ENCODE peak calls at places on chromosomes 13 and 19, in ten cellular contexts. R is activated T-cell treated with anti-CD3 and anti-CD28 coated beads, Interleukin-2, amount 50 U/mL, for 72 hours; T is fibroblast of lung; S is left ventricle myocardium inferior; A is osteocyte; Z is RWPE1; K is caudate nucleus; V is stimulated activated CD4-positive, alpha-beta T cell treated with anti-CD3 and anti-CD28 coated beads, TNF-alpha, amount 100 ng/mL, for 24 hours; M is stromal cell of bone marrow; F is A549. U is an unnamed sample.

GRCh38 chr19:19502281-19502680 is 13.1 kb downstream of the TSSK6 start:
- DNase-seq in V (no peak), A (no peak), Z (no peak), K (no peak), T (no peak), S (no peak), R (no peak), F (no peak), M (no peak), U (no peak)

GRCh38 chr19:13619203-13619632 is 112.9 kb upstream of the CACNA1A start:
- DNase-seq in K (no peak), Z (no peak), V (no peak), R (no peak), A (no peak), S (no peak), M (no peak), F (no peak), T (no peak), U (no peak)

GRCh38 chr13:99484405-99484981 is 16.8 kb upstream of the TM9SF2 start:
- DNase-seq in F (no peak), V (no peak), Z (no peak), T (peak), K (no peak), M (no peak), A (no peak), R (no peak), S (no peak), U (peak)

GRCh38 chr19:2503521-2504109 is 27.7 kb downstream of the GADD45B start:
- DNase-seq in R (peak), S (no peak), V (peak), Z (peak), F (no peak), K (no peak), T (peak), M (peak), A (no peak), U (no peak)

GRCh38 chr19:16470541-16470910 is 1.2 kb downstream of the EPS15L1 start:
- DNase-seq in S (no peak), K (no peak), A (no peak), V (no peak), Z (no peak), M (no peak), T (no peak), F (no peak), R (no peak), U (no peak)

GRCh38 chr19:13207237-13208130 is 57.3 kb downstream of the IER2 start:
- DNase-seq in F (no peak), K (no peak), T (no peak), A (no peak), M (no peak), R (no peak), V (no peak), Z (peak), S (peak), U (peak)

GRCh38 chr13:26698392-26699196 is 62.0 kb downstream of the GPR12 start:
- DNase-seq in T (peak), R (peak), F (peak), M (peak), A (peak), S (peak), K (no peak), V (peak), Z (peak), U (peak)

GRCh38 chr19:7293795-7294570 is at the start of gene INSR:
- DNase-seq in T (peak), V (peak), A (peak), Z (peak), S (peak), R (peak), F (peak), K (peak), M (peak), U (peak)

GRCh38 chr19:45934551-45935230 is 20.1 kb upstream of the NANOS2 start:
- DNase-seq in Z (no peak), T (no peak), M (no peak), A (no peak), V (no peak), K (no peak), F (no peak), S (no peak), R (no peak), U (no peak)

GRCh38 chr19:55406869-55407624 is 541 bp downstream of the UBE2S start:
- DNase-seq in R (no peak), V (no peak), K (no peak), F (no peak), A (no peak), M (no peak), S (peak), T (peak), Z (peak), U (no peak)

GRCh38 chr13:73138276-73138950 is 79.6 kb downstream of the KLF5 start:
- DNase-seq in T (peak), A (no peak), K (no peak), F (peak), V (no peak), M (peak), S (no peak), R (no peak), Z (peak), U (no peak)

U was measured in HL-60.